ENCODE peak calls at places on chromosomes 12 and 14, in four cellular contexts. Q, O, K and Z are unnamed samples.

GRCh38 chr12:110932048-110932447 is 11.7 kb upstream of the MYL2 start:
- DNase-seq in K (no peak), Q (peak; percentile 36), O (no peak), Z (no peak)

GRCh38 chr12:113277511-113277910 is 56.2 kb downstream of the TPCN1 start:
- DNase-seq in O (no peak), K (no peak), Q (no peak), Z (no peak)

GRCh38 chr14:93135399-93135798 is 19.7 kb upstream of the ITPK1 start:
- DNase-seq in O (no peak), Q (no peak), K (no peak), Z (no peak)

GRCh38 chr12:132557969-132558856 is 52.2 kb downstream of the LRCOL1 start:
- DNase-seq in O (no peak), K (no peak), Q (peak; percentile 28), Z (no peak)

GRCh38 chr12:81692008-81692407 is 67.1 kb downstream of the PPFIA2 start:
- DNase-seq in Q (peak; percentile 46), K (no peak), O (no peak), Z (no peak)

GRCh38 chr14:105142651-105143450 is 25.7 kb downstream of the JAG2 start:
- DNase-seq in K (no peak), Q (no peak), O (no peak), Z (no peak)

GRCh38 chr14:72975776-72976175 is 49.5 kb downstream of the DCAF4 start:
- DNase-seq in K (no peak), Q (peak; percentile 22), O (no peak), Z (peak; percentile 11)

GRCh38 chr14:73239463-73240241 is 2.3 kb downstream of the PAPLN start:
- DNase-seq in Q (peak; percentile 14), O (peak; percentile 78), K (peak; percentile 42), Z (peak; percentile 24)

GRCh38 chr14:104680806-104681688 is 8.4 kb upstream of the INF2 start:
- DNase-seq in K (peak; percentile 81), Q (peak; percentile 59), O (no peak), Z (peak; percentile 80)

GRCh38 chr14:47790477-47790876 is 115.1 kb upstream of the MDGA2 start:
- DNase-seq in K (no peak), Q (no peak), O (no peak), Z (no peak)

GRCh38 chr14:103296987-103297386 is 37.0 kb upstream of the EIF5 start:
- DNase-seq in K (no peak), Q (peak; percentile 35), O (no peak), Z (no peak)

GRCh38 chr12:39620664-39621658 is 1.4 kb upstream of the ABCD2 start:
- DNase-seq in Q (peak; percentile 13), O (no peak), K (no peak), Z (no peak)

GRCh38 chr12:56151672-56152131 is 685 bp upstream of the MYL6B start:
- DNase-seq in K (no peak), O (no peak), Q (peak; percentile 84), Z (no peak)

GRCh38 chr12:106149096-106149784 is 10.5 kb upstream of the NUAK1 start:
- DNase-seq in K (peak; percentile 21), O (no peak), Q (peak; percentile 67), Z (no peak)

GRCh38 chr12:48000878-48001321 is 3.4 kb downstream of the COL2A1 start:
- DNase-seq in O (peak; percentile 57), Q (peak; percentile 90), K (peak; percentile 59), Z (peak; percentile 65)

GRCh38 chr12:126762150-126762549 is 1504.8 kb upstream of the TMEM132C start:
- DNase-seq in K (no peak), Q (no peak), O (no peak), Z (no peak)

GRCh38 chr12:112214064-112214463 is 88.7 kb downstream of the TRAFD1 start:
- DNase-seq in O (no peak), Q (no peak), K (no peak), Z (no peak)

GRCh38 chr14:39025810-39026627 is 77.0 kb downstream of the SEC23A start:
- DNase-seq in K (no peak), O (no peak), Q (no peak), Z (no peak)

GRCh38 chr12:11981174-11981733 is 89.5 kb upstream of the BCL2L14 start:
- DNase-seq in Q (no peak), O (no peak), K (no peak), Z (no peak)

GRCh38 chr14:55118761-55119160 is 10.3 kb upstream of the LGALS3 start:
- DNase-seq in O (no peak), K (no peak), Q (no peak), Z (no peak)

GRCh38 chr12:99111600-99111999 is 466.5 kb downstream of the APAF1 start:
- DNase-seq in O (no peak), Q (peak; percentile 42), K (no peak), Z (no peak)

GRCh38 chr14:75559451-75560187 is 18.8 kb upstream of the FLVCR2 start:
- DNase-seq in O (no peak), Q (peak; percentile 32), K (peak; percentile 8), Z (peak; percentile 54)

GRCh38 chr14:52876311-52876710 is 74.5 kb downstream of the FERMT2 start:
- DNase-seq in O (no peak), K (no peak), Q (peak; percentile 70), Z (peak; percentile 72)

GRCh38 chr12:45674583-45674982 is 54.9 kb upstream of the ARID2 start:
- DNase-seq in K (peak; percentile 89), Q (peak; percentile 66), O (peak; percentile 61), Z (peak; percentile 94)

GRCh38 chr14:23481992-23482813 is 12.7 kb downstream of the NGDN start:
- DNase-seq in Q (peak; percentile 32), O (no peak), K (no peak), Z (no peak)

GRCh38 chr12:60602601-60603000 is 1006.8 kb downstream of the SLC16A7 start:
- DNase-seq in Q (no peak), K (no peak), O (no peak), Z (no peak)

GRCh38 chr12:13454991-13455696 is 258.6 kb downstream of the EMP1 start:
- DNase-seq in K (no peak), Q (no peak), O (no peak), Z (no peak)

GRCh38 chr14:100104523-100105300 is 39.5 kb downstream of the EVL start:
- DNase-seq in O (peak; percentile 47), K (peak; percentile 18), Q (peak; percentile 14), Z (no peak)

GRCh38 chr12:95764848-95765247 is 25.7 kb downstream of the NTN4 start:
- DNase-seq in O (no peak), Q (no peak), K (no peak), Z (no peak)

GRCh38 chr14:28542040-28542439 is 224.5 kb upstream of the FOXG1 start:
- DNase-seq in Q (no peak), K (no peak), O (no peak), Z (peak; percentile 61)

GRCh38 chr12:68317047-68317667 is 15.0 kb downstream of the MDM1 start:
- DNase-seq in K (peak; percentile 26), Q (peak; percentile 34), O (no peak), Z (peak; percentile 55)